ENCODE peak calls at places on chromosomes 4 and X, in five cellular contexts. P, Y, Q, R and X are unnamed samples.

GRCh38 chr4:152106781-152107321 is 346.0 kb upstream of the GATB start:
- DNase-seq in Y (no peak), Q (no peak), P (no peak), R (no peak), X (no peak)

GRCh38 chr4:25525896-25526295 is 129.8 kb upstream of the SLC34A2 start:
- DNase-seq in P (no peak), R (no peak), Q (no peak), Y (no peak), X (no peak)

GRCh38 chr4:74374561-74375327 is 9.8 kb downstream of the EREG start:
- DNase-seq in Q (no peak), R (no peak), Y (no peak), P (no peak), X (no peak)

GRCh38 chr4:48781968-48782367 is 1.9 kb upstream of the FRYL start:
- DNase-seq in Q (no peak), Y (no peak), P (no peak), R (no peak), X (no peak)

GRCh38 chr4:159368320-159368719 is 265.4 kb downstream of the RAPGEF2 start:
- DNase-seq in Q (no peak), P (no peak), R (no peak), Y (no peak), X (no peak)

GRCh38 chr4:173365359-173365996 is 5.3 kb upstream of the SAP30 start:
- DNase-seq in Y (no peak), Q (no peak), R (peak), P (no peak), X (no peak)

GRCh38 chr4:141102367-141102766 is 30.9 kb downstream of the RNF150 start:
- DNase-seq in P (no peak), Q (no peak), R (no peak), Y (no peak), X (no peak)

GRCh38 chr4:53908661-53909078 is 155.7 kb downstream of the CHIC2 start:
- DNase-seq in R (peak), Q (no peak), P (peak), Y (no peak), X (peak)

GRCh38 chr4:36004231-36004851 is 240.0 kb downstream of the ARAP2 start:
- DNase-seq in R (no peak), Y (no peak), Q (no peak), P (no peak), X (no peak)

DNA sequence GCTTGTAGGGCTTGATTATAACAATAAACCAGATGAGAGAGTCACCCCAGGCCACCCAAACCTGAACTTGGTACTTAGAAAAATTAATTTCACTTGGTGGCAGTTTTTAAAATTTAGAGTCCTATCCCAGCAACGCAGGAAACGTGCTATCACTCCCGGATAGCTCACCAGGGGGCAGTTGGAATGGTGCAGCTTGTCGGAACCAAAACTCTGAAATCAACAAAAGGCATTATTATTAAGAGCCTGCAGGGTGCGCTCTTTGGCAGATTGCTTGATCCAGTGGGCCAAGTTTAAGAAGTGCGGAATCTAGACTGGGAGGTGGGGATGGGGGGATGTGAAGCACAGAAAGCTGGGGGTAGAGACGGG is 2.4 kb downstream of the FRAS1 start:
- DNase-seq in P (peak), Y (peak), Q (peak), R (peak), X (no peak)
- TF ChIP-seq ATF2 in P (no peak), Y (no peak), Q (no peak), R (no peak), X (no peak)

GRCh38 chr4:1968667-1969295 is 40.0 kb downstream of the NELFA start:
- DNase-seq in P (no peak), Q (no peak), R (no peak), Y (no peak), X (no peak)
- TF ChIP-seq ATF2 in P (no peak), Q (no peak), R (no peak), Y (no peak), X (no peak)

DNA sequence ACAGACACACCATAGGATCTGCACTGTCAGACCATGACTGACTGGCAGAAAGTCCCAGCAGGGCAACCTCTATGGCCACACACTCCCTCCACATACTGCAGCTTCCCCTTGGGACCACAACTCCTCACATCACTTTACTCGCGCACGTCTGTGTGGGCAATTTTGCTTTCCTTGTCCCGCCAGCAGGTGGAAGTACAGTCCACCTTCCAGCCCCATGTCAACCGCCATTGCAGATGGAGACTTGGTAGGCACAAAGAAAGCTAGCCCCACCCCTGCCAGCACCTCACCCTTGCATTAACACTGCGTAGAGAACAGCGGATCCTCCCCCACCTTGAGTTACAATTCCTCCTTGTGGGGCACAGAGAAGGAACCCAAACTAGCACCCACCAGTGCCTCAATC is 74.4 kb upstream of the NAP1L2 start:
- DNase-seq in Y (peak), P (no peak), R (no peak), Q (peak), X (no peak)
- TF ChIP-seq ATF2 in Y (no peak), P (no peak), R (no peak), Q (no peak), X (no peak)

GRCh38 chrX:69195197-69195596 is 29.9 kb upstream of the PJA1 start:
- DNase-seq in Q (no peak), Y (no peak), P (peak), R (no peak), X (no peak)

GRCh38 chrX:69195810-69196209 is 30.6 kb upstream of the PJA1 start:
- DNase-seq in R (no peak), P (no peak), Q (no peak), Y (no peak), X (no peak)

GRCh38 chrX:69196666-69197065 is 31.4 kb upstream of the PJA1 start:
- DNase-seq in Y (no peak), Q (no peak), P (no peak), R (no peak), X (no peak)

GRCh38 chrX:69192603-69193002 is 27.4 kb upstream of the PJA1 start:
- DNase-seq in R (no peak), Q (no peak), Y (no peak), P (no peak), X (no peak)

DNA sequence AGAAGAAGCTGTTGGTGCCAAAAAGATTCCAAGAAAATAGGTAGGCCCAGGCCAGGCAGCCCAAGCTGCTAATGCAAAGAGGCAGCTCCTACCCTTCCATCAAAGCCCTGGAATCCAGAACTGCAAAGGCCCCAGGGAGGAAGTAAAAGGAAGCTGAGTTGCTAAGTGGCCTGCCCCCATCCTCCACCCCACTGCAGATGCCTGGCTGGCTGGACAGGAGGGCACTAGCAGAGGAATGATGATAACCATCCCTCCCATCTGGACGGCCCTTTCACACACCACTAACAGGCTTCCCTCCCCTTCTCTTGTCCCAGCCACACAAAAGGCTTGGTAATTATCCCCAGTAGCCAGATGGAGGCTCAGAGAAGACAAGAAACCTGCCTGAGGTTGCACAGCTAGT is 32.4 kb upstream of the PJA1 start:
- DNase-seq in P (no peak), R (no peak), Y (no peak), Q (no peak), X (no peak)
- TF ChIP-seq ATF2 in P (no peak), R (no peak), Y (no peak), Q (no peak), X (no peak)

DNA sequence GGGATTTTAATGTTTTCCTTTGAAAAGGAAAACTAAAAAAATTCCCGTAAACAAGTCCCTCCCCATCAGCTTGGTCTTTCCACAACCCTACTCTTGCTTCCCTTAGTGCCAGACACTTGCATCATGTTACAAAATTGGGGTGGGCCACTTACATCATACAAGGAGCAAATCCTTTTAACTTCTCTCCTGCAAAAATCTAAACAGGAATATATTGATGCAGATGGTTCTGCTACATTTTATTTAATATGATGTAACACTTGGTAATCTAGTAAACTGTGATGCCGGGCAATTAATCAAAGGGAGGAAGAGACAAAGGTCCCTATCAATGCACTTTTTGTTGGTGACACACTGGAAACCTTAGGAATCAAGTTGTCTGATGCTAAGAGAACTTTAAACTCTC is 125.3 kb downstream of the UBE2K start:
- DNase-seq in R (no peak), P (no peak), Q (no peak), Y (no peak), X (no peak)
- TF ChIP-seq ATF2 in R (no peak), P (no peak), Q (no peak), Y (no peak), X (no peak)